ENCODE peak calls at places on chromosomes 2 and 18, in ten cellular contexts. I is HCT116, Y is body of pancreas, G is heart left ventricle, A is right lobe of liver, R is tibial artery, E is Caco-2, B is fibroblast of lung, K is psoas muscle, D is breast epithelium. O is an unnamed sample.
A peak's percentile ranks its signal among the peaks of the same experiment; 100 is the strongest.

GRCh38 chr2:23523651-23524260 is 138.8 kb downstream of the KLHL29 start:
- DNase-seq in D (no peak), I (no peak), Y (peak; percentile 33), G (no peak), E (no peak), A (no peak), K (peak; percentile 70), B (peak; percentile 71), R (peak; percentile 56), O (no peak)

GRCh38 chr18:11324510-11324909 is 175.1 kb upstream of the PIEZO2 start:
- DNase-seq in B (peak; percentile 58), E (no peak), Y (no peak), D (no peak), I (no peak), R (no peak), G (no peak), K (no peak), A (no peak), O (peak; percentile 56)

GRCh38 chr2:10035053-10035422 is 8.3 kb upstream of the KLF11 start:
- DNase-seq in R (no peak), A (no peak), Y (no peak), E (no peak), K (no peak), D (no peak), I (no peak), G (peak; percentile 15), B (no peak), O (no peak)

GRCh38 chr2:172972005-172972619 is 103.5 kb upstream of the MAP3K20 start:
- DNase-seq in Y (peak; percentile 67), G (peak; percentile 49), K (no peak), D (no peak), E (peak; percentile 63), R (no peak), A (peak; percentile 46), B (peak; percentile 62), I (peak; percentile 36), O (peak; percentile 64)

GRCh38 chr2:216606551-216607527 is 26.4 kb upstream of the IGFBP2 start:
- DNase-seq in B (no peak), E (no peak), I (no peak), G (no peak), D (no peak), A (peak; percentile 55), R (no peak), K (no peak), Y (no peak), O (peak; percentile 49)

GRCh38 chr2:31297751-31298150 is 63.8 kb downstream of the EHD3 start:
- DNase-seq in E (no peak), A (no peak), Y (no peak), B (no peak), G (no peak), D (no peak), R (no peak), I (no peak), K (no peak), O (no peak)

GRCh38 chr2:65630643-65631042 is 198.2 kb upstream of the SPRED2 start:
- DNase-seq in Y (no peak), B (peak; percentile 51), A (no peak), D (no peak), G (no peak), I (no peak), R (no peak), K (no peak), E (no peak), O (peak; percentile 84)

GRCh38 chr2:1685957-1686783 is 58.1 kb downstream of the PXDN start:
- DNase-seq in B (no peak), Y (no peak), G (no peak), A (no peak), D (no peak), K (no peak), E (no peak), R (no peak), I (no peak), O (no peak)

DNA sequence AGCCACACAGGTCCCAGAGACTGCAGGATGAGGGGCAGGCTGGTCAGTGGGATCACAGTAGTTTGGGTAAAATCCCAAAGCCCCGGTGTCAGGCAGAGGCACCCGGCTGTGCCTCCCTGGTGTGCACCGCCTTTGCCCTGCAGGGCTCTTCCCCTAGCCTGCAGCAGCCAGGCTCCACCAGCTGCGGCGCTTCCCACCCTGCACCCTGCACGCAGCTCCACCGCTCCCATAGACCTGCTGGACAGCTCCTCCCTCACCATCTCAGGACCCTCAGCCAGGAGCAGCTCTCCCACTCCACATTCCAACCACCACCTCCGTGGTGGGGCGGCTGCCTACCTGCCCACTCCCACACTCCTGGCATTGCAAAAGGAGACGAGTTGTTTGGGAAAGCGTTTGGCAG is 287.3 kb upstream of the HDAC4 start:
- DNase-seq in A (no peak), Y (no peak), D (no peak), E (no peak), K (no peak), I (no peak), G (no peak), B (no peak), R (no peak), O (no peak)
- TF ChIP-seq CTCF in A (no peak), Y (no peak), D (no peak), E (no peak), K (no peak), I (peak; percentile 45), G (no peak), B (no peak), R (no peak), O (no peak)

DNA sequence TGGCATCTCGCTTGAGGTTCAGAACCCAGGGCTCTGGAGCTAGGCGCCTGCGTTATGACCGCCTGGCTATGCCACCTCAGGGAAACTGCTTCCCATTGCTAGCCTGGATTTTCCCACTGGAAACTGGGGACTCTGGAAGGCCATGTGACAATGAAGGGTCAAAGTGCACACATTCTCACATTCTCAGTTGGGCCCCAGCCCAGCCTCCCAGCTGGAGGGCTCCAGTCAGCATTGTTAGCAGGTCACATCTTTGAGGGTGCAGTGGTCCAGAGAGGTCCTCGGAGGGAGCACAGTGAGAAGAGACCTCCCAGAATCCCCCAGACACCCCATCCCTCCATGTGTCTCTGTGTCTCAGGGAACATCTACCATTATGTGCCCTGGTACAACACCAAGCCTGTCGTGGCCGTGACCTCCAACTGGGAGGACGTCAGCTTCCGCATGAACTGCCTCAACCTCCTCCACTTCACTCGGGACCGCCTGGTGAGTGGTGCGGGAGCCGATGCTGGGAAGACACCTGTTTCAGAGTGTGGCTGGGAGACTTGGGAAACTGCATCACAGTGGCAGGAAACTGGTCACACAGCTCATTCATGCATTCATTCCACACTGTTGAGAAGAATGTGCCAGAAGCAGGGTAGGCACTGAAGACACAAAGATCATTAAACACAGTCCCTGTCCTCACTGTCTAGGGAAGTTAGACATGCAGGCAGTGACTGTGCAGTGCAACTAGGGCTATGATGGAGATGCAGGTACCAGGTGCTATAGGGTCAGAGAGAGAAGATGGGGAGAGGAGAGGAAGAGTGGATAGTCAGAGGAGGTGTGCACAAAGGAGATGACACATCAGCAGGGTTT is 41.6 kb downstream of the FER1L5 start:
- DNase-seq in B (no peak), D (no peak), Y (peak; percentile 41), E (peak; percentile 21), K (no peak), R (peak; percentile 10), G (no peak), A (no peak), I (no peak), O (no peak)
- H3K4me1 ChIP-seq in B (no peaks in the 10 kb centered on the region), D (no peaks in the 10 kb centered on the region), Y (peaks cover 49% of the 10 kb centered on the region), E (peaks cover 20% of the 10 kb centered on the region), K (no peaks in the 10 kb centered on the region), R (peaks cover 14% of the 10 kb centered on the region), G (peaks cover 19% of the 10 kb centered on the region), A (peaks cover 12% of the 10 kb centered on the region), I (no peaks in the 10 kb centered on the region), O (peaks cover 14% of the 10 kb centered on the region)

GRCh38 chr18:46794607-46795006 is 37.8 kb upstream of the ST8SIA5 start:
- DNase-seq in A (no peak), K (no peak), I (no peak), G (no peak), B (no peak), R (no peak), Y (no peak), D (no peak), E (no peak), O (no peak)

GRCh38 chr18:46787674-46788073 is 30.8 kb upstream of the ST8SIA5 start:
- DNase-seq in G (no peak), Y (no peak), D (no peak), I (no peak), E (no peak), A (no peak), K (no peak), R (no peak), B (no peak), O (no peak)

DNA sequence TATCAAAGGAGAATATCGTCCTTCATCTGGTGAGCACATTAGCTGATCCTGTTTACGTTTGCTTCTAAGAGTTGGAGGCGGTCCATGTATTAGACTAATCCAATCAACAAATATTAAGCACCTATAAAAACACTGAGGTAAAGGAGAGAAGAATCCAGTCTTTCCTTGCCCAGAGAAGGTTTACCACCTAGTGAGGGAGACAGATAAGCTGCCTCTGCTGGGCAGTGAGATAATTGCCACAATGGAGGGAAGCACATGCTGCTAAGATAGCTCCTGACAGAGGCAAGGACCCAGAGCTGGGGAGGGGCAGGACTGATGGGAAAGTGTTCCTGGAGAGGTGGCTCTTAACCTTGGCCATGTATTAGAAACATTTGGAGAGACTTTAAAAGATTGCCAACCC is 36.7 kb upstream of the ST8SIA5 start:
- DNase-seq in A (no peak), B (no peak), E (peak; percentile 2), K (no peak), D (no peak), R (no peak), I (no peak), Y (no peak), G (no peak), O (no peak)
- TF ChIP-seq CTCF in A (no peak), B (no peak), E (no peak), K (no peak), D (no peak), R (no peak), I (peak; percentile 44), Y (no peak), G (no peak), O (no peak)

GRCh38 chr18:36635414-36636096 is 193.2 kb downstream of the TPGS2 start:
- DNase-seq in I (no peak), Y (no peak), D (no peak), R (no peak), B (no peak), G (no peak), E (no peak), A (no peak), K (no peak), O (no peak)

GRCh38 chr18:36630917-36631316 is 197.9 kb downstream of the TPGS2 start:
- DNase-seq in R (no peak), G (peak; percentile 55), D (no peak), B (no peak), A (no peak), K (no peak), I (no peak), Y (no peak), E (no peak), O (no peak)

GRCh38 chr18:36634573-36635216 is 194.1 kb downstream of the TPGS2 start:
- DNase-seq in Y (no peak), E (no peak), D (no peak), B (no peak), A (no peak), G (no peak), I (no peak), K (no peak), R (no peak), O (no peak)

GRCh38 chr18:36636237-36636792 is 192.5 kb downstream of the TPGS2 start:
- DNase-seq in B (no peak), Y (no peak), I (no peak), E (no peak), A (no peak), R (no peak), D (no peak), K (no peak), G (no peak), O (no peak)

DNA sequence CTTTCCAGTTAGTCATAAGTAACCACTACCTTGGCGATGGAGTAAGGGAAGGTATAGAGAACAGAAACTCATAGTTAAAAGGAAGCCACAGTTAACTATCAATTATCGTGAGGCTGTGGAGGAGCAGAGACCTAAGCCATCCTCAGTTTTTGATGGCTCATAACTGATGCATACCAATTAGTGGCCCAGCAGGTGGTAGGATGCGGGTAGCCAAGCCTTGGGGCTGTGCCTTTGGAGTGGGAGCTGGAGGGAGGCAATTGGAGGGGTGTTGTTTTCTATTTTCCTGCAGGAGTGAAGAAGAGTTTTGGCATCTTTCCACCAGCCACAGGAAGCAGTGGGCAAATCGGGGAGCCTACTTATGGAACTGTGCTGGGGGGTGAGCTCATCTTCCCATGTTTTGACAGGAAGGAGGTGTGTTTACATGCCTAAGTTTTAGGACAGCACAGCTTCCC is 194.8 kb downstream of the TPGS2 start:
- DNase-seq in B (no peak), R (no peak), G (no peak), D (no peak), Y (no peak), A (no peak), I (no peak), K (no peak), E (no peak), O (no peak)
- H3K4me1 ChIP-seq in B (peaks cover 4% of the 10 kb centered on the region), R (peaks cover 7% of the 10 kb centered on the region), G (peaks cover 29% of the 10 kb centered on the region), D (no peaks in the 10 kb centered on the region), Y (no peaks in the 10 kb centered on the region), A (no peaks in the 10 kb centered on the region), I (no peaks in the 10 kb centered on the region), K (peaks cover 4% of the 10 kb centered on the region), E (no peaks in the 10 kb centered on the region), O (peaks cover 6% of the 10 kb centered on the region)